ENCODE peak calls at places on chromosomes 5 and 9, in seven cellular contexts. K is NCI-H2029 treated with DMSO at 0.1 percent for 48 hours, Q is amygdala, F is kidney epithelial cell, O is COR-L47, B is fibroblast of mammary gland, S is NCI-H82. D is an unnamed sample.

GRCh38 chr9:133972041-133972970 is 19.8 kb downstream of the VAV2 start:
- DNase-seq in K (no peak), Q (no peak), F (no peak), O (no peak), B (no peak), S (no peak), D (peak; percentile 86)

GRCh38 chr9:109887079-109887478 is 107.1 kb downstream of the PALM2AKAP2 start:
- DNase-seq in K (no peak), Q (no peak), F (no peak), O (no peak), B (peak; percentile 93), S (no peak), D (no peak)

GRCh38 chr5:439181-439580 is 3.8 kb upstream of the EXOC3 start:
- DNase-seq in K (no peak), Q (no peak), F (no peak), O (no peak), B (no peak), S (no peak), D (no peak)

GRCh38 chr9:6904366-6904765 is 146.6 kb downstream of the KDM4C start:
- DNase-seq in K (no peak), Q (no peak), F (no peak), O (no peak), B (no peak), S (peak; percentile 21), D (no peak)

GRCh38 chr9:129278391-129279237 is 100.6 kb upstream of the IER5L start:
- DNase-seq in K (peak; percentile 55), Q (no peak), F (peak; percentile 34), O (peak; percentile 75), B (peak; percentile 29), S (no peak), D (peak; percentile 61)

GRCh38 chr5:103393131-103393754 is 134.7 kb downstream of the MACIR start:
- DNase-seq in K (no peak), Q (no peak), F (no peak), O (no peak), B (peak; percentile 27), S (no peak), D (no peak)

GRCh38 chr9:134377976-134378375 is 51.7 kb downstream of the RXRA start:
- DNase-seq in K (no peak), Q (no peak), F (no peak), O (peak; percentile 34), B (no peak), S (no peak), D (peak; percentile 95)

GRCh38 chr9:85723220-85723619 is 18.5 kb downstream of the AGTPBP1 start:
- DNase-seq in K (no peak), Q (no peak), F (no peak), O (no peak), B (no peak), S (no peak), D (peak; percentile 65)

GRCh38 chr9:32867601-32868204 is 84.4 kb downstream of the TMEM215 start:
- DNase-seq in K (no peak), Q (no peak), F (no peak), O (no peak), B (no peak), S (no peak), D (no peak)

GRCh38 chr9:107600060-107600573 is 110.5 kb upstream of the KLF4 start:
- DNase-seq in K (no peak), Q (no peak), F (no peak), O (no peak), B (no peak), S (no peak), D (no peak)

GRCh38 chr5:93649234-93649900 is 66.3 kb downstream of the NR2F1 start:
- DNase-seq in K (no peak), Q (no peak), F (no peak), O (no peak), B (no peak), S (peak; percentile 84), D (no peak)

GRCh38 chr5:109298794-109299193 is 111.0 kb downstream of the PJA2 start:
- DNase-seq in K (no peak), Q (no peak), F (no peak), O (no peak), B (no peak), S (no peak), D (no peak)

GRCh38 chr9:121317737-121318630 is 50.0 kb downstream of the GSN start:
- DNase-seq in K (no peak), Q (no peak), F (no peak), O (no peak), B (no peak), S (no peak), D (no peak)

GRCh38 chr5:107300928-107301327 is 369.8 kb downstream of the EFNA5 start:
- DNase-seq in K (no peak), Q (no peak), F (no peak), O (no peak), B (no peak), S (peak; percentile 63), D (no peak)

GRCh38 chr9:97594414-97594921 is 38.7 kb downstream of the TSTD2 start:
- DNase-seq in K (no peak), Q (no peak), F (no peak), O (peak; percentile 49), B (no peak), S (no peak), D (no peak)

GRCh38 chr9:115212832-115213231 is 94.9 kb upstream of the TNC start:
- DNase-seq in K (no peak), Q (no peak), F (no peak), O (no peak), B (no peak), S (no peak), D (no peak)